ENCODE peak calls at places on chromosome 1, in seven cellular contexts. I is cardiac muscle cell, R is fibroblast of mammary gland, Y is mammary epithelial cell, C is adrenal gland, F is body of pancreas, U is osteocyte. L is an unnamed sample.

GRCh38 chr1:247322849-247323586 is 8.6 kb downstream of the ZNF496 start:
- DNase-seq in C (no peak), Y (no peak), F (no peak), U (no peak), R (no peak), I (no peak), L (no peak)

GRCh38 chr1:223659711-223660110 is 5.8 kb downstream of the CAPN8 start:
- DNase-seq in R (no peak), F (no peak), C (no peak), Y (no peak), U (no peak), I (no peak), L (no peak)

GRCh38 chr1:220810179-220810653 is 23.5 kb downstream of the MTARC1 start:
- DNase-seq in U (no peak), I (peak), R (peak), C (peak), F (peak), Y (no peak), L (peak)

GRCh38 chr1:22343456-22344426 is 107.9 kb upstream of the ZBTB40 start:
- DNase-seq in Y (no peak), C (no peak), F (no peak), I (no peak), R (no peak), U (no peak), L (no peak)

GRCh38 chr1:204286841-204287387 is 72.8 kb downstream of the PLEKHA6 start:
- DNase-seq in F (peak), U (no peak), I (peak), Y (peak), R (no peak), C (no peak), L (peak)

GRCh38 chr1:228009116-228009827 is 2.5 kb downstream of the WNT3A start:
- DNase-seq in F (no peak), R (no peak), C (peak), Y (no peak), U (peak), I (no peak), L (no peak)

GRCh38 chr1:154953611-154954038 is 2.3 kb downstream of the PBXIP1 start:
- DNase-seq in F (no peak), Y (no peak), U (no peak), I (no peak), R (no peak), C (no peak), L (no peak)

GRCh38 chr1:207025144-207025880 is 7.2 kb downstream of the C1orf116 start:
- DNase-seq in Y (no peak), I (peak), F (peak), U (no peak), R (peak), C (peak), L (no peak)

GRCh38 chr1:245262876-245263625 is 108.3 kb downstream of the KIF26B start:
- DNase-seq in I (no peak), R (no peak), U (no peak), C (no peak), F (no peak), Y (no peak), L (no peak)

GRCh38 chr1:61043010-61043820 is 39.1 kb upstream of the NFIA start:
- DNase-seq in R (peak), U (peak), F (peak), Y (peak), I (peak), C (peak), L (peak)

GRCh38 chr1:202210370-202210769 is 16.8 kb downstream of the LGR6 start:
- DNase-seq in C (no peak), F (no peak), Y (peak), I (no peak), U (no peak), R (no peak), L (no peak)

GRCh38 chr1:64624446-64624766 is 120.5 kb upstream of the RAVER2 start:
- DNase-seq in F (peak), U (no peak), Y (peak), C (no peak), R (peak), I (peak), L (no peak)

GRCh38 chr1:220786337-220787068 is at the start of gene MTARC1:
- DNase-seq in U (peak), R (peak), C (peak), I (peak), Y (no peak), F (peak), L (peak)

GRCh38 chr1:85339089-85339488 is 62.7 kb upstream of the BCL10 start:
- DNase-seq in C (no peak), F (no peak), Y (peak), U (no peak), I (peak), R (peak), L (no peak)

GRCh38 chr1:16088351-16088911 is 15.0 kb upstream of the FAM131C start:
- DNase-seq in I (no peak), C (no peak), Y (no peak), F (no peak), U (no peak), R (no peak), L (no peak)

GRCh38 chr1:1402081-1402900 is 3.2 kb upstream of the CCNL2 start:
- DNase-seq in R (peak), I (peak), F (peak), Y (peak), U (no peak), C (peak), L (peak)

GRCh38 chr1:9473032-9473792 is 66.1 kb upstream of the SLC25A33 start:
- DNase-seq in Y (peak), I (peak), F (no peak), U (peak), C (peak), R (peak), L (no peak)

GRCh38 chr1:40818264-40818961 is 34.8 kb downstream of the KCNQ4 start:
- DNase-seq in Y (peak), U (no peak), I (peak), F (peak), C (peak), R (peak), L (peak)

GRCh38 chr1:9529190-9529589 is 10.1 kb upstream of the SLC25A33 start:
- DNase-seq in U (no peak), R (peak), I (peak), F (no peak), C (peak), Y (peak), L (no peak)

GRCh38 chr1:229148041-229148671 is 122.8 kb upstream of the RAB4A start:
- DNase-seq in C (no peak), F (peak), R (no peak), U (no peak), I (peak), Y (no peak), L (no peak)

GRCh38 chr1:2046225-2046917 is 3.8 kb upstream of the PRKCZ start:
- DNase-seq in Y (peak), I (peak), F (peak), U (no peak), R (peak), C (peak), L (peak)

GRCh38 chr1:150477320-150477719 is 9.9 kb upstream of the TARS2 start:
- DNase-seq in R (no peak), F (no peak), I (no peak), U (no peak), Y (no peak), C (no peak), L (no peak)

GRCh38 chr1:160665330-160666078 is 18.7 kb upstream of the SLAMF1 start:
- DNase-seq in F (peak), C (peak), R (no peak), U (no peak), I (peak), Y (no peak), L (no peak)

GRCh38 chr1:25658791-25659431 is 42.3 kb downstream of the MAN1C1 start:
- DNase-seq in C (peak), R (peak), Y (no peak), F (peak), I (peak), U (no peak), L (no peak)

GRCh38 chr1:84719477-84720274 is 29.4 kb upstream of the SSX2IP start:
- DNase-seq in R (no peak), C (no peak), F (no peak), U (no peak), I (peak), Y (no peak), L (no peak)

GRCh38 chr1:156337888-156338179 is 258 bp downstream of the CCT3 start:
- DNase-seq in F (no peak), Y (no peak), R (no peak), C (no peak), U (no peak), I (no peak), L (no peak)

GRCh38 chr1:41118645-41119044 is 97.1 kb upstream of the SLFNL1 start:
- DNase-seq in Y (no peak), I (no peak), U (no peak), F (no peak), C (no peak), R (no peak), L (no peak)

GRCh38 chr1:173960625-173961024 is 43.5 kb upstream of the SERPINC1 start:
- DNase-seq in R (peak), I (peak), F (no peak), Y (no peak), U (no peak), C (no peak), L (no peak)

GRCh38 chr1:215523128-215523861 is 43.8 kb upstream of the KCTD3 start:
- DNase-seq in U (no peak), Y (no peak), I (peak), R (peak), C (no peak), F (no peak), L (no peak)

GRCh38 chr1:41053324-41053723 is 31.8 kb upstream of the SLFNL1 start:
- DNase-seq in Y (no peak), I (no peak), F (no peak), C (no peak), U (no peak), R (no peak), L (no peak)

GRCh38 chr1:47824721-47825120 is 172.5 kb downstream of the TRABD2B start:
- DNase-seq in U (no peak), F (no peak), Y (no peak), C (no peak), R (no peak), I (no peak), L (no peak)

GRCh38 chr1:2505461-2505994 is 20.9 kb downstream of the PANK4 start:
- DNase-seq in U (no peak), I (no peak), C (no peak), R (no peak), F (no peak), Y (no peak), L (no peak)

GRCh38 chr1:60913039-60913438 is 169.3 kb upstream of the NFIA start:
- DNase-seq in I (no peak), C (no peak), U (no peak), Y (no peak), F (no peak), R (no peak), L (no peak)

GRCh38 chr1:165828103-165828558 is 717 bp downstream of the UCK2 start:
- DNase-seq in R (peak), Y (peak), C (no peak), I (peak), U (peak), F (peak), L (peak)

GRCh38 chr1:46528297-46528955 is 23.0 kb downstream of the KNCN start:
- DNase-seq in I (peak), U (no peak), C (no peak), F (no peak), R (peak), Y (no peak), L (no peak)

GRCh38 chr1:7299329-7299799 is 471.7 kb upstream of the VAMP3 start:
- DNase-seq in C (peak), I (peak), U (peak), F (peak), R (peak), Y (peak), L (no peak)

GRCh38 chr1:182444497-182444896 is 5.4 kb upstream of the RGSL1 start:
- DNase-seq in C (no peak), F (no peak), Y (no peak), U (no peak), I (no peak), R (no peak), L (no peak)

GRCh38 chr1:102434421-102434820 is 437.7 kb upstream of the OLFM3 start:
- DNase-seq in U (no peak), Y (peak), F (no peak), I (peak), R (peak), C (peak), L (peak)
- TF ChIP-seq CTCF in U (peak), Y (peak), F (no peak), I (no peak), R (peak), C (peak), L (peak)

DNA sequence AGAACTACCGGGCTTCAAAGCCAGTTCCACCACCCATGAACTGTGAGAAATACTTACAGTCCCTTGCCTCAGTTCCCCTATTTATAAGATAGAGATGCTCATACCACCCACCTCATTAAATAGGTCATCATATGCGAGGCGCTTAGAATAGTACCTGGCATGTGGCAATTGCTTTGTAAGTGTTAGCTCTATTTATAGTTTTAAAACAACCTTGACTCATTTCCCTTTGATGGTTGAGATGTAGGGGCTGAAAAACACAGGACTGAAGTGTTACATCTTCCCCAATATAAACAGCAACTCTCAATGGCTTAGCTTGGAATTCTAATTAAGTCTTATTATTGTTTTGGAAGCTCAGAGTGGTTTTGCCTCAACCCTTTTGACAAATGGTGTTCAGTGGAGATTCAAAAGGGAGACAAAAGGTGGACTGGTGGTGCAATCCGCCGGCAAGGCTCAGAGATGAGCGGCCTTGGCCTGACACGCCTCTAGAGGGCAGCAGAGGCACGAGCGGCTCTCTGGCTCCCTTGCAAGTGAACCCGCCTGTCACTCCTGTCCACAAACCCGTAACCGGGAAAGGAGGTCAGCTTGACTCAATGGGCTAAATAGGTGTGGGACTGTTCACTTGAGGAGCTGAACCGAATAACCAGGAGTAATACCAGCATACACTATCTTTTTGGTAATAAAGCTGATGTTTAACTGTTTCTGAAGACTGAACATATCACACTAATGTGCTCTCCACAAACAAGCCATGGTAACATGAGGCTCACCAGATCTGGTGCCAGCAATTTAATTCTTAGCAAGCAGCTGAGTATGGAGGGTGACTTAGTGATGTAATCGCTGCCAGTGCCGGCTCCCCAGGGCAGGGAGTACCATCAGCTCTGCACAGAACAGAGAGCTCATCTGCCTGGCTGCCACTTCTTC is 19.5 kb upstream of the SMYD2 start:
- DNase-seq in C (peak), Y (peak), F (peak), U (peak), R (peak), I (peak), L (peak)
- TF ChIP-seq CTCF in C (peak), Y (peak), F (peak), U (peak), R (peak), I (peak), L (peak)

GRCh38 chr1:21317690-21318043 is 27.4 kb upstream of the ECE1 start:
- DNase-seq in R (no peak), Y (no peak), I (no peak), F (no peak), U (no peak), C (no peak), L (no peak)
- TF ChIP-seq CTCF in R (no peak), Y (no peak), I (no peak), F (no peak), U (no peak), C (no peak), L (no peak)

DNA sequence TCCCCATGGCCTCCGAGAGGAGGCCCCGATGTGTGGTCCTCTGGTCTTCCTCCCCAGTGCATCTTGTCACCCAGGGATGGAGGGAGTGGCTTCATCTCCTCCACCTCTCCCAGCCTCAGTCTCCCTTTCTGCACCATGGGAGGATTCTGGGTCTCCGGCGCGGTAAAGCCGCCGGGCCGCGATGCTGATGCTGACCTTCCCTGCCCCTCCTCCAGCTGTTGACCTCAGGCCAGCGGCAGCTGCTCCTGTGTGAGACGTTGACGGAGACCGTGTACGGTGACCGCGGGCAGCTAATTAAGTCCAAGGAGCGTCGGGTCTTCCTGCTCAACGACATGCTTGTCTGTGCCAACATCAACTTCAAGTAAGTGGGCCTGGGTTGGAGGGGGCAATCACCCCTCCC is 92.6 kb downstream of the ARHGEF10L start:
- DNase-seq in F (no peak), R (no peak), U (no peak), I (no peak), Y (no peak), C (no peak), L (no peak)
- TF ChIP-seq CTCF in F (no peak), R (no peak), U (no peak), I (no peak), Y (no peak), C (no peak), L (no peak)

GRCh38 chr1:217661407-217661806 is 30.3 kb downstream of the SPATA17 start:
- DNase-seq in U (no peak), F (no peak), I (no peak), R (no peak), Y (no peak), C (no peak), L (no peak)

DNA sequence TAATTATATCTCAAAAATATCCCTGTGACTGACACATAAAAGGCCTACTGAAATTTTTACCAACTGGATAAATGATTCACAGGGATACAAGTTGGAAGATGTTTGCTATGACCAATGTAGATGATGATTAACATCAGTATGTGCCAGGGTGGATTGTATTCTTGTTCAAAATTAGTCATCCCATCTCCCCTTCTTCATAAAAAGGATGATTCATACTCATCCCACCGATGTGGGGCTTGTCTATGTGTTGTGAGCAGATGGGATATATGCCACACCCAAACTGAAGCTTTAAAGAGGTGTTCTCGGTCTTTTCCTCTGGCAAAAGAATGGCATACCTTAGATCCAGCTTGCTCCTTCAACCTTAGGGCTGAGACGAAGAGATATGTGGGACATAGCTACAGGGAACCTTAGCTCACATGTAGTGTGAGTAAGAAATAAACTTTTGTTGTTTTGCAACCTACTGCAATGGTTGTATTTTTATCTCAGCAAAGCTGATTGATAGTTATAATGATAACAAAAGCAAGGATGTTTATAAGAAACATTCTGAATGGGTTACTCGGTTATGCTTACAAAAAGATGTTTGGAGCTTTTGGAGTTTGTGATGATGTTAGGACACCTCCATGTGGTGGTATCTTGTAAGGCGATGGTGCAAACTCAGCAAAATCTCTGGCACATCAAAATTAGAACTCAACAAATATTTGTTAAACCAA is 29.4 kb downstream of the SPATA17 start:
- DNase-seq in R (peak), U (no peak), I (peak), C (no peak), Y (peak), F (no peak), L (no peak)
- TF ChIP-seq CTCF in R (peak), U (peak), I (peak), C (peak), Y (peak), F (peak), L (peak)